ENCODE peak calls at places on chromosome 13, in nine cellular contexts. C, F, P, E, I, N, Y, W and J are unnamed samples.

GRCh38 chr13:112688560-112689497 is 1.0 kb upstream of the ATP11A start:
- DNase-seq in C (no peak), F (peak), P (no peak), E (peak), I (peak), N (peak), Y (no peak), W (no peak), J (no peak)

GRCh38 chr13:99028890-99029289 is 51.0 kb upstream of the DOCK9 start:
- DNase-seq in C (no peak), F (no peak), P (no peak), E (no peak), I (peak), N (peak), Y (no peak), W (no peak), J (no peak)

GRCh38 chr13:99389520-99390304 is 82.5 kb upstream of the GPR183 start:
- DNase-seq in C (no peak), F (no peak), P (no peak), E (no peak), I (no peak), N (no peak), Y (no peak), W (no peak), J (no peak)

GRCh38 chr13:65784088-65784816 is 1445.9 kb downstream of the PCDH9 start:
- DNase-seq in C (no peak), F (no peak), P (no peak), E (no peak), I (no peak), N (no peak), Y (no peak), W (no peak), J (no peak)

GRCh38 chr13:54415753-54416366 is 1387.2 kb downstream of the OLFM4 start:
- DNase-seq in C (no peak), F (no peak), P (no peak), E (no peak), I (no peak), N (no peak), Y (no peak), W (no peak), J (no peak)

GRCh38 chr13:27605610-27606200 is 14.6 kb downstream of the LNX2 start:
- DNase-seq in C (no peak), F (no peak), P (peak), E (no peak), I (no peak), N (no peak), Y (no peak), W (peak), J (peak)

GRCh38 chr13:102452831-102453230 is 51.0 kb upstream of the FGF14 start:
- DNase-seq in C (no peak), F (no peak), P (peak), E (no peak), I (no peak), N (no peak), Y (no peak), W (no peak), J (peak)

GRCh38 chr13:105972306-105972721 is 563.1 kb downstream of the EFNB2 start:
- DNase-seq in C (no peak), F (no peak), P (no peak), E (no peak), I (peak), N (no peak), Y (no peak), W (no peak), J (no peak)

GRCh38 chr13:111248822-111249221 is 71.6 kb upstream of the TEX29 start:
- DNase-seq in C (no peak), F (no peak), P (no peak), E (no peak), I (no peak), N (no peak), Y (no peak), W (no peak), J (no peak)

GRCh38 chr13:112748947-112749346 is 59.1 kb downstream of the ATP11A start:
- DNase-seq in C (no peak), F (peak), P (no peak), E (peak), I (peak), N (no peak), Y (no peak), W (no peak), J (peak)

GRCh38 chr13:50320297-50320862 is 305.1 kb downstream of the KCNRG start:
- DNase-seq in C (no peak), F (no peak), P (peak), E (no peak), I (no peak), N (no peak), Y (no peak), W (peak), J (peak)

GRCh38 chr13:64130170-64130569 is 2714.5 kb upstream of the PCDH20 start:
- DNase-seq in C (no peak), F (no peak), P (no peak), E (no peak), I (no peak), N (no peak), Y (no peak), W (no peak), J (no peak)

GRCh38 chr13:33251131-33251629 is 34.4 kb downstream of the STARD13 start:
- DNase-seq in C (peak), F (no peak), P (peak), E (no peak), I (no peak), N (no peak), Y (no peak), W (peak), J (peak)

GRCh38 chr13:80338781-80339577 is 1.9 kb downstream of the SPRY2 start:
- DNase-seq in C (peak), F (peak), P (peak), E (peak), I (peak), N (peak), Y (peak), W (peak), J (peak)

GRCh38 chr13:23695196-23695595 is 125.0 kb downstream of the TNFRSF19 start:
- DNase-seq in C (no peak), F (no peak), P (no peak), E (no peak), I (no peak), N (no peak), Y (no peak), W (no peak), J (no peak)

GRCh38 chr13:21310220-21310619 is 133.8 kb downstream of the MRPL57 start:
- DNase-seq in C (no peak), F (no peak), P (peak), E (no peak), I (no peak), N (no peak), Y (no peak), W (no peak), J (no peak)

GRCh38 chr13:21309542-21310172 is 133.2 kb downstream of the MRPL57 start:
- DNase-seq in C (no peak), F (no peak), P (no peak), E (no peak), I (no peak), N (no peak), Y (no peak), W (no peak), J (no peak)

DNA sequence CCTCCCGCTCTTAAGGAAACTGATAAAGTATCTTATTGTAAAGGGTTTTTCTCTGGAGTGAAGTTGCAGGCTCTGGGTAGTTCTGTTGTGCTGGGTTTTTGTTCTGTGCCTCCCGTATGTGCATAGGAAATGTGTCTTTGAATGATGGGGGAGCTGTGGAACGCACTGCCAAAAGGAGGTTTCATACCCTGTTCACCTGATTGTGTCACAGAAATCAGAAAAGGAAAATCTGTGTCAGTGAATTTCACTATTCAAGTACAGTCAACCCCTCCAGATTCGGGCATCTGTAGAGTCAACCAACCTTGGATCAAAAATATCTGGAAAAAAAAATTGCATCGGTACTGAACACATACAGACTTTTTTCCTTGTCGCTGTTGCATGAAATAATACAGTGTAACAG is 127.8 kb downstream of the MRPL57 start:
- DNase-seq in C (no peak), F (no peak), P (no peak), E (no peak), I (no peak), N (no peak), Y (no peak), W (no peak), J (no peak)
- H3K4me3 ChIP-seq in C (no peak), F (no peak), P (no peak), E (no peak), I (no peak), N (no peak), Y (no peak), W (no peak), J (no peak)

GRCh38 chr13:41847216-41847615 is 113.7 kb downstream of the VWA8 start:
- DNase-seq in C (no peak), F (no peak), P (no peak), E (no peak), I (no peak), N (no peak), Y (no peak), W (peak), J (no peak)

DNA sequence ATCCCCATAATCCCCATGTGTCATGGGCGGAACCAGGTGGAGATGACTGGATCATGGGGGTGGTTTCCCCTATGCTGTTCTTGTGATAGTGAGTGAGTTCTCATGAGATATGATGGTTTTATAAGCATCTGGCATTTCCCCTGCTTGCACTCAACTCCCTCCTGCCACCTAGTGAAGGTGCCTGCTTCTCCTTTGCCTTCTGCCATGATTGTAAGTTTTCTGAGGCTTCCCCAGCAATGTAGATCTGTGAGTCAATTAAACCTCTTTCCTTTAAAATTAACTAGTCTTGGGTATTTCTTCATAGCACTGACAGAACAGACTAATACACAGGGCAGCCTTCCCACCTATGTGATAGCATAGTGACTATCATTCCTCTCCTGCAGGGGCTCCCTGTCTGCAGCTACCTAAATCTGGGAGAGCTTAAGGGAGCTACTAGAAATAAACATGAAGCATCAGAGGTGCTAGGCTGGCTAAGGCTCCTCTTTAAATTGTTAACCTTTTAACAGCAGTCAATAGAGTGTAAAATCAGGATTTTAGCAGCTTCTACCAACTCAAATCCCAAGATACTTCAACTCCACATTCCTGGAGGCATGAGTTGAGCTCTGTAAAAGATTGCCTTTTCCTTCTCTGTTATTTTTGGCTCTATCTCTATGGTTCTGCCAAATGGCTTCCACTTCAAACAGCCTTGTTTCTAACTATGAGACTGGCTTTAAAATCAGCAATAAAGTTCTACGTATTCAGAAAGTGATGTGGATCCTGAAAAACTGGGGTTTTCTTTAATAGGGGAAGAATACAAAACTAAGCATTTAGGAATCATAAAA is 112.3 kb downstream of the VWA8 start:
- DNase-seq in C (no peak), F (no peak), P (no peak), E (no peak), I (no peak), N (no peak), Y (no peak), W (peak), J (peak)
- TF ChIP-seq CTCF in C (peak), F (no peak), P (peak), E (no peak), I (no peak), N (no peak), Y (peak), W (peak), J (peak)

GRCh38 chr13:51588406-51588949 is 4.2 kb downstream of the WDFY2 start:
- DNase-seq in C (no peak), F (no peak), P (no peak), E (no peak), I (no peak), N (no peak), Y (no peak), W (no peak), J (no peak)
- H3K4me3 ChIP-seq in C (no peak), F (no peak), P (no peak), E (no peak), I (no peak), N (no peak), Y (no peak), W (no peak), J (no peak)

GRCh38 chr13:72648513-72649065 is 78.8 kb downstream of the MZT1 start:
- DNase-seq in C (no peak), F (no peak), P (no peak), E (no peak), I (no peak), N (no peak), Y (no peak), W (no peak), J (no peak)
- TF ChIP-seq CTCF in C (no peak), F (no peak), P (peak), E (no peak), I (no peak), N (no peak), Y (no peak), W (peak), J (no peak)

DNA sequence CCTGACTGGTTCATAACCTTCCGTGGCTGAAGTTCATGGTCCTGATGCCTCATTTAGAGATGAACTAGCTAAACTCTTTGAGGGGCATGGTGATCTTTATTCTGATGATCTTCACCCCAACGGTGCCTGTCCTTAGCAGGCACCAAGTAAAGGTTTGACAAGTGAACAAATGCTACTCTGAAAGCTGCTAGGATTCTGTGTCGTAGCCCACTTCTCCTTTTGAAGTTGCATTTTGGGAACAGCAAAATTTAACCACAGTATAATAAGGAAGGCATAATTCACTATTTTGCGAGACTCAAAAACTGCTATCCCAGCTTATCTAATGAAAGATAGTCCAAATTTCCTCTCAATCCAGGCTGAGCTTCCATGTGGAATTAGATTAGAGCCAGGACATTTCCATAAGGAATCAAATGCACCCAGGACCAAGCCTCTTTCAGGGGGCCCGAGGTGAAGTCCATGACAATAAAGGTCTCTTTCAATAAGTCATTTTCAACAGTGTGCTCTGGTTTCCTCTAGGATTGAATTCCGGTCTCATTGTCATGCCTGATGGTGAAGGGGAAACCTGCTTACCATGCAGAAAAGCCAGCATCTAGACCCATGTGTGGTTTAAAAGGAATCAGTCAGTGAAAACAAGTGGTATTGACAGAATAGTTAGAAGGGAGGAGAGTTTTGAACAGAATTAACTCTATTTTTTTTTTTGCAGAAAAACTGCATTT is 23.1 kb downstream of the SIAH3 start:
- DNase-seq in C (no peak), F (no peak), P (no peak), E (no peak), I (no peak), N (no peak), Y (no peak), W (no peak), J (no peak)
- H3K4me3 ChIP-seq in C (no peak), F (no peak), P (no peak), E (no peak), I (no peak), N (no peak), Y (no peak), W (no peak), J (no peak)

GRCh38 chr13:110089815-110090214 is 217.1 kb downstream of the COL4A1 start:
- DNase-seq in C (no peak), F (no peak), P (no peak), E (no peak), I (no peak), N (no peak), Y (no peak), W (no peak), J (no peak)
- TF ChIP-seq CTCF in C (no peak), F (peak), P (peak), E (no peak), I (no peak), N (peak), Y (no peak), W (peak), J (peak)

GRCh38 chr13:48567521-48568331 is 34.8 kb upstream of the RCBTB2 start:
- DNase-seq in C (peak), F (no peak), P (peak), E (no peak), I (no peak), N (no peak), Y (no peak), W (no peak), J (peak)
- H3K4me3 ChIP-seq in C (no peak), F (no peak), P (no peak), E (no peak), I (no peak), N (no peak), Y (peak), W (no peak), J (no peak)

GRCh38 chr13:44241638-44242037 is 132.0 kb upstream of the SERP2 start:
- DNase-seq in C (no peak), F (no peak), P (no peak), E (no peak), I (no peak), N (no peak), Y (no peak), W (no peak), J (no peak)
- TF ChIP-seq CTCF in C (no peak), F (no peak), P (no peak), E (no peak), I (no peak), N (no peak), Y (no peak), W (no peak), J (no peak)

DNA sequence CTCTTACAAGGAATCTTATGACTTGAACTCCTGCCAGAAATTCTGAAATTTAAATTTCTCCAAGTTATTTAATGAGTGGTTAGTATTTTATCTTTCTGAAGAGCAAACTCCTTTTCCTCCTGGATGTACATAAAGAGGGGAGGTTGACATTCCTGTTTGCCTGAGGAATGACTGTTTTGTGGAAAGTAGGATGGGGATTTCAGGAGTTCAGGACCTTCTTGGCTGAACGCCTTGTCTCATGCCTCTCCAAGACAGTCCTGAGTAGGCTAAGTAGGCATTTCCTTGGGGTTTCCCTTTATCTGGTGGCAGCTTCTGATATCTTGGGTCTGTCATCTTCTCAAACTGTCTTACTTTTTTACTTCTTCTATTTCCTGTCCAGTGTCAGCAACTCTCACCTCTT is 356.6 kb downstream of the TDRD3 start:
- DNase-seq in C (no peak), F (no peak), P (no peak), E (no peak), I (no peak), N (no peak), Y (no peak), W (no peak), J (no peak)
- H3K4me3 ChIP-seq in C (no peak), F (no peak), P (no peak), E (no peak), I (no peak), N (no peak), Y (no peak), W (no peak), J (no peak)